ENCODE peak calls at places on chromosomes 2 and 18, in four cellular contexts. One of them, this sample, is unnamed.

GRCh38 chr2:237591021-237591370 is 462 bp upstream of the RAB17 start:
- DNase-seq in H1: peak
- DNase-seq in K562: no peak
- DNase-seq in GM12878: no peak
- DNase-seq in this sample: peak

GRCh38 chr2:105102963-105103421 is 65.1 kb downstream of the MRPS9 start:
- DNase-seq in H1: peak
- DNase-seq in K562: no peak
- DNase-seq in GM12878: no peak
- DNase-seq in this sample: peak

GRCh38 chr2:102149644-102150455 is 7.3 kb downstream of the IL1R1 start:
- DNase-seq in H1: no peak
- DNase-seq in K562: no peak
- DNase-seq in GM12878: no peak
- DNase-seq in this sample: no peak

GRCh38 chr2:105417789-105418475 is 19.1 kb upstream of the FHL2 start:
- DNase-seq in H1: no peak
- DNase-seq in K562: peak
- DNase-seq in GM12878: no peak
- DNase-seq in this sample: no peak

GRCh38 chr2:207473203-207473865 is 56.4 kb upstream of the CREB1 start:
- DNase-seq in H1: no peak
- DNase-seq in K562: no peak
- DNase-seq in GM12878: peak
- DNase-seq in this sample: peak

GRCh38 chr2:96321230-96322103 is 3.6 kb upstream of the ITPRIPL1 start:
- DNase-seq in H1: peak
- DNase-seq in K562: peak
- DNase-seq in GM12878: peak
- DNase-seq in this sample: no peak

GRCh38 chr2:188813846-188814245 is 160.3 kb upstream of the COL3A1 start:
- DNase-seq in H1: no peak
- DNase-seq in K562: no peak
- DNase-seq in GM12878: no peak
- DNase-seq in this sample: no peak

GRCh38 chr2:175999283-175999819 is 2.7 kb downstream of the LNPK start:
- DNase-seq in H1: no peak
- DNase-seq in K562: no peak
- DNase-seq in GM12878: no peak
- DNase-seq in this sample: no peak

GRCh38 chr2:6410265-6410664 is 455.4 kb downstream of the CMPK2 start:
- DNase-seq in H1: no peak
- DNase-seq in K562: no peak
- DNase-seq in GM12878: no peak
- DNase-seq in this sample: no peak

GRCh38 chr2:140918426-140918825 is 1212.4 kb downstream of the LRP1B start:
- DNase-seq in H1: no peak
- DNase-seq in K562: no peak
- DNase-seq in GM12878: no peak
- DNase-seq in this sample: no peak

DNA sequence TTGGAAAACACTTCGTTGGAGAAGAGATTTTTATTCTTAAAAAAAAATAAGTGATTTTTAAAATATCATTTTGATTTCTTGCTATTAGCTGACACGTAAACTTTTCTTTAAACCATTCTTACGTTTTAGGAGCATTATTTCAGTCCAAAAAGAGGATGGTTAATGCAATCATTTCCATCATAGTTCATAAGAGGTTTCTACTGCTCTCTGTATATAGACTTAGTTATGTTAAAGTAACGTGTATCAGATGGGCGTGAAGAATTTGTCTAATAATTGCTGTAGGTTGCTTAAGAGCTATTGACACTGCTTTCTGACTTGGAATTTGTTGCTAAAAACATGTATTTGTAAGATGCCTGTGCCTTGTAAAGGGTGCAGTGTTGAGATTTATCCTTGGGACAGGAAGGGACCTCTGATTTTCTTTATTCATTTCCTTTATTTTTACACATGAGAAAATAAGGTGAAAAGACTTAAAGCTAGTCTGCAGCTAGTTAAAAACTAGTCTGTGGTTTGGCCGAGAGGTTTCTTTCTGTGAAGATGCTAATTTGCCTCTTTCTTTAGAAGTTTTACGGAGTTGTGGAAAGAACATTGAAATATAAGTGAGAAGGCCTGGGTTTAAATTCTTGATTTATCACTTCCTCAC is 2.9 kb downstream of the ANKRD12 start:
- DNase-seq in H1: no peak
- DNase-seq in K562: no peak
- DNase-seq in GM12878: no peak
- DNase-seq in this sample: no peak
- TF ChIP-seq EGR1 in H1: no peak
- TF ChIP-seq EGR1 in K562: no peak
- TF ChIP-seq EGR1 in GM12878: no peak
- TF ChIP-seq EGR1 in this sample: no peak

DNA sequence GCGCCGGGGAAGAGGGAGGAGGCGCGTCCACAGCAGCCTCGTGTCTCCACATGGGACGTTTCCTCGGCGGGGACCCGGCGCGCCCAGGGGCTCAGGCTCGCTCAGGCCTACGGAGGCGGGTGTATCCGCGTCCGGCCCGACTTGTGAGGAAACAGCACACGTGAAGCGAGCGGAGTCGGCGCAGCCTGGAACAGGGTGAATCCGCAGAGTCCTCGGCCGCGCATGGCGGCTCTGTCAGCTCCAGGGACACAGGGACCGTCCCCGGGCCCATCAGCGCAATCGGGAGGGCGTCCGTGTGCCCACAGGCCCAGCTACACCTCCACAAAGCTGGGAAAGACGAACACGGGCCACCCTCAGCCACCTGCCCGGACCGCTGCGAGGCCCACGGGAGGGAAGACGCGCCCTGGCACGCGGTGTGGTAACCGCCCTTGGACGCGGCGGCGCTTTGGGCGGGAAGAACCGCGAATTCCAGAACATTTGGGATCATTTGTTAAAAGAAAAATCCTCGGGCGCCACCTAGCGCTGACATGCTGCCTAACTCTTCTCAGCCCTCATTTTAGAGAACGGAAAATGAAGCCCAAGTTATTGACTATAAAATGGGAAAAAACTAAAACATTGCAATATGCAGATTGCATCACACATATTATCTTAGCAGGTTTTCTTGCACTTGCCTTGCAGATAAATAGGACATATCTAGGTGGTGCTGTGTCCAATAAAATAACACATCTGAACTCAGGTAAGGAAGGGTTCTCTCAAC is 40.4 kb downstream of the TMEM18 start:
- DNase-seq in H1: peak
- DNase-seq in K562: peak
- DNase-seq in GM12878: no peak
- DNase-seq in this sample: peak
- TF ChIP-seq SRF in H1: no peak
- TF ChIP-seq SRF in K562: no peak
- TF ChIP-seq SRF in GM12878: no peak
- TF ChIP-seq SRF in this sample: no peak

GRCh38 chr2:116979941-116980340 is 834.5 kb upstream of the DDX18 start:
- DNase-seq in H1: no peak
- DNase-seq in K562: no peak
- DNase-seq in GM12878: no peak
- DNase-seq in this sample: no peak

GRCh38 chr2:116975580-116975979 is 838.9 kb upstream of the DDX18 start:
- DNase-seq in H1: no peak
- DNase-seq in K562: no peak
- DNase-seq in GM12878: no peak
- DNase-seq in this sample: no peak

GRCh38 chr2:116980354-116980753 is 834.1 kb upstream of the DDX18 start:
- DNase-seq in H1: no peak
- DNase-seq in K562: no peak
- DNase-seq in GM12878: no peak
- DNase-seq in this sample: no peak
- TF ChIP-seq EGR1 in H1: no peak
- TF ChIP-seq EGR1 in K562: no peak
- TF ChIP-seq EGR1 in GM12878: no peak
- TF ChIP-seq EGR1 in this sample: no peak

DNA sequence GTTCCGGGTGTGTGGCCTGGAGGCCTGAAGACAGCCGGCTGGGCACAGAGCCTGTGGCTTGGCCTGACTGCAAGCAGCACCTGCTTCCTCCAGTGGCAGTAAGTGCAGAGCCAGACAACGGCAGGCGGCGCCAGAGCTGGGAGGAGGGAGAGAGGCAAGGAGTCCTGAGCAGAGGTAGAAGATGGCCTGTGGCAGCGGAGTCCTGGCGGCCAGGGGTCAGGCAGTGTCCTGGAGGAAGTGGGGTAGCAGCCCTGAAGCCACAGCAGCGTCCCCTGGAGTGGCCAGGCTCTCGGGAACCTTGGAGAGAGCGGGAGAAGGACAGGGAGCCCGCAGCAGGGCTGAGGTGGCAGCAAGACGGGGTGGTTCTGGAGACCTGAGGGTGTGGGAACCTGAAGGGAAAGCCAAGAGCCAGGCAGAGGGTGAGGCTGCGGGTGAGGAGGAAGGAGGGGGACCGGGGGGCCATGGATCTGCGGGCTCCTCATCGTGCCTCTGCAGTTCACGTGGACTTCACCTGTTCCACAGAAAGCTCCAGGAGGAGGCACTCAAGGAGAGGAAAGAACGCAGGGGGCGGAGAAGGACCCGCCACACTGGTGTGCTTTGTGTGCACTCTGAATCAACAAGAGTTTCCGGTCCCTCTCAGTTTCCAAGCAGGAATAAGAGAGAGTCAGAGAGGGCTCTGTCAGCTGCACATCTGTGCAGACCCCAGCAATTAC is 85.9 kb downstream of the USP40 start:
- DNase-seq in H1: no peak
- DNase-seq in K562: no peak
- DNase-seq in GM12878: no peak
- DNase-seq in this sample: no peak
- TF ChIP-seq SRF in H1: no peak
- TF ChIP-seq SRF in K562: no peak
- TF ChIP-seq SRF in GM12878: no peak
- TF ChIP-seq SRF in this sample: no peak

This sample was measured in HCT116.